ENCODE peak calls at places on chromosomes 5 and 9, in six cellular contexts. B is HepG2, Q is H1, Z is GM12878, S is K562, N is GM12892. J is an unnamed sample.

GRCh38 chr9:124281934-124282351 is 24.2 kb downstream of the NEK6 start:
- DNase-seq in Q (no peak), B (peak), Z (no peak), N (no peak), S (no peak), J (no peak)

GRCh38 chr9:16730162-16730561 is 140.3 kb downstream of the BNC2 start:
- DNase-seq in S (no peak), N (no peak), Z (no peak), B (no peak), Q (no peak), J (no peak)

GRCh38 chr5:87147441-87147840 is 120.2 kb upstream of the RASA1 start:
- DNase-seq in N (no peak), B (no peak), Z (no peak), S (no peak), Q (no peak), J (no peak)

GRCh38 chr5:80957031-80957761 is 3.0 kb upstream of the RASGRF2 start:
- DNase-seq in S (no peak), Q (no peak), B (peak), N (no peak), Z (no peak), J (no peak)

GRCh38 chr9:91211919-91212318 is 149.8 kb downstream of the AUH start:
- DNase-seq in Z (no peak), N (no peak), B (peak), Q (no peak), S (no peak), J (no peak)

GRCh38 chr9:129987047-129987446 is 55.9 kb downstream of the FNBP1 start:
- DNase-seq in B (no peak), Z (no peak), S (no peak), Q (no peak), N (no peak), J (no peak)

GRCh38 chr9:98533866-98534265 is 174.9 kb downstream of the GABBR2 start:
- DNase-seq in Z (no peak), Q (no peak), B (no peak), S (no peak), N (no peak), J (no peak)

GRCh38 chr5:60586307-60586901 is 113.6 kb downstream of the DEPDC1B start:
- DNase-seq in Q (no peak), N (no peak), Z (no peak), S (no peak), B (peak), J (no peak)

GRCh38 chr9:121698627-121699270 is 47.3 kb downstream of the DAB2IP start:
- DNase-seq in B (no peak), N (no peak), Q (peak), Z (no peak), S (no peak), J (peak)

GRCh38 chr5:3386676-3387075 is 209.0 kb upstream of the IRX1 start:
- DNase-seq in B (no peak), Z (no peak), N (no peak), Q (no peak), S (no peak), J (no peak)

GRCh38 chr5:45335978-45336377 is 360.2 kb downstream of the HCN1 start:
- DNase-seq in S (no peak), Z (no peak), N (no peak), Q (no peak), B (no peak), J (no peak)

GRCh38 chr5:374631-375335 is 53.3 kb downstream of the AHRR start:
- DNase-seq in Q (peak), S (no peak), Z (no peak), N (no peak), B (no peak), J (no peak)

GRCh38 chr5:96123418-96123817 is 161.8 kb upstream of the ELL2 start:
- DNase-seq in N (no peak), B (peak), Q (no peak), S (no peak), Z (no peak), J (no peak)

GRCh38 chr9:660227-660626 is 181.3 kb upstream of the DMRT1 start:
- DNase-seq in B (no peak), N (no peak), Q (no peak), Z (no peak), S (no peak), J (no peak)

DNA sequence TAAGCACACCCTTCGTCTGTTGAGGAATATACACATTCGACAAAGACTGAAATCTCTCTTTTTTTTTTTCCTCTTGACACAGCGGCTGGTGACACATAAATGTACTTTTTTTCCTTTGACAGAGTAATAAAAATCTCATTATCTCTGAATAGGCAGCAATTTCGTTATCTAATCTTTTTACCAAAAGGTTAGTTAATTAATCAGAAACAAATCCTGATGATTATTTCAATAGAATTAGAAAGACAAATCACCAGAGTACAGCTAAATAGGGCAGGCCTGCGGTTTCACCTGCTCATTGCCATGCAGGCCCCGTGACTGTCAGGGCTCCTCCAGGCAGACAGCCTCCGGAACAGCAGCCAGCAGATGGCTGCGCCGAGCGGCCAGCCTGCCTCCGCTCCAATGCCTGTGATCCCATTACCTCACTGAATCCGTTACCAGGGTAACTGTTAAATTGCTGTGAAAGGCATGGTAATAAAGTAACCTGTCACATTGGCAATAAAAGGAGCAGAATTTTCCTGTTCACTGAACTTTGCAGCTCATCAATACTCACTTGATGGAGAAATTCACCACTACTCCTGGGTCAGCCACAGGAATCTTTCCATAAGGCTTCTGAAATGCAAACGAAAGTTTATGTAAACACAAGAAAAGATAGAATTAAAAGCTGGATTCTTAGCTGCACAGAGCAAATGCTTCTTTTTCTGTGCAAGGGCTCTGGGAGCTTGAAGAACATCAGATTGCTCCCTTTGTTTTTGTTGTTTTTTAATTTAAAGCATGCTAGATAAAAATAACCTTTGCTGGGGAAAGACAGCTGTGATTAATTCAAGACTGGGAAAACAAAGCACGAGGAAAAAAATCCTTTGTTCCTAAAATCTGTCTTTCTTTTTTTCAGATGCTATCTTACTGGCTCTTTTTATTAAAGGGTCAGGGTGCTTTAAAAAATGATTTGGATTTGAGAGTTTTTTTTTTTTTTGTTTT is 666.4 kb upstream of the ZNF608 start:
- DNase-seq in N (no peak), Q (peak), S (no peak), Z (no peak), B (peak), J (no peak)
- TF ChIP-seq POLR2AphosphoS5 in N (no peak), Q (no peak), S (no peak), Z (no peak), B (no peak), J (no peak)

DNA sequence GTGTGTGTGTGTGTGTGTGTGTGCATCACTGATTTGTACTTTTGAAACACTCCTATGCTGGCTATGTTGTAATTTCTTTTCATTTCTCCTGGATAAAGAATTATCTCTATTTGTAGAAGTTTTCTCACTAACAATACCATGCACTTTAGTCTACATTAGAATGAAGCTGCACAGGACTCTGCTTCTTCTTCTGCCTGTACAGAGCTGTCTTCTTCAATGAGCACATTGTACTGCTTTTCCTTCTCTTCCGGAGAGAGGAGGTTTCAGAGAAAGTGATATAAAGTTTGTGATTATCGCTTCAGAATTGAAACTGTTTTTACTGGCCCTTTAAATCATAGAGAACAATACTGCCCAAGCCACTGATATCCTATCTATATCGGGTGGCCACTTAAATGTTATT is 677.0 kb downstream of the NR2F1-AS1 start:
- DNase-seq in S (no peak), Q (no peak), B (no peak), N (no peak), Z (no peak), J (no peak)
- TF ChIP-seq POLR2A in S (no peak), Q (no peak), B (no peak), N (no peak), Z (no peak), J (no peak)

DNA sequence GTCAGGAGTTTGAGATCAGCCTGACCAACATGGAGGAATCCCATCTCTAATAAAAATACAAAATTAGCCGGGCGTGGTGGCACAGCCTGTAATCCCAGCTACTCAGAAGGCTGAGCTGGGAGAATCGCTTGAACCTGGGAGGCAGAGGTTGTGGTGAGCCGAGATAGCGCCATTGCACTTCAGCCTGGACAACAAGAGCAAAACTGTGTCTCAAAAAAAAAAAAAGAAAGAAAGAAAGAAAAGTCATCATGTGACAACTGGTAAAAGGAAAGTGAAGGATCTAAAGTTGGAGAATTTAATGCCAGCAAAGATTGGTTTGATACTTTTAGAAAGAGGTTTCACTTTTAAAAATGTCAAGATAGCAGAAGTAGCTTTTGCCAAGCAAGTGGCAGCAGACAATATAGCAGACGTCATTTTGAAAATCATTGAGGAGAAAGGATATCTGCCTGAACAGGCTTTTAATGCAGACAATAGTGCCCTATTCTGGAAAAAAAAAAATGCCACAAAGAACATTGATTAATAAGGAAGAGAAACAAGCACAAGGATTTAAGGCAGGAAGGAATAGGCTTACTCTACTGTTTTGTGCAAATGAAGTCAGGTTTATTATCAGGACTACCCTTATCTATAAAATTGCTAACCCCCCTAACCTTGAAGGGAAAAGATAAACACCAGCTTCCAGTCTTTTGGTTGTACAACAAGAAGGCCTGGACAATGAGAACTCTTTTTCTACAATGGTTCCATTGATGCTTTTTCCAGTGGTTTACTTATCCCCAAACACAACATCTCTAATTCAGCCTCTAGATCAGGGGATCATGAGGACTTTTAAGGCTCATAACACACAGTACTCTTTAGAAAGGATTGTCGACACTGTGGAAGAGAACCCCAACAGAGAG is 11.9 kb downstream of the PKD2L2 start:
- DNase-seq in S (no peak), N (no peak), B (peak), Z (no peak), Q (no peak), J (no peak)
- TF ChIP-seq TAF1 in S (no peak), N (no peak), B (no peak), Z (no peak), Q (no peak), J (no peak)

DNA sequence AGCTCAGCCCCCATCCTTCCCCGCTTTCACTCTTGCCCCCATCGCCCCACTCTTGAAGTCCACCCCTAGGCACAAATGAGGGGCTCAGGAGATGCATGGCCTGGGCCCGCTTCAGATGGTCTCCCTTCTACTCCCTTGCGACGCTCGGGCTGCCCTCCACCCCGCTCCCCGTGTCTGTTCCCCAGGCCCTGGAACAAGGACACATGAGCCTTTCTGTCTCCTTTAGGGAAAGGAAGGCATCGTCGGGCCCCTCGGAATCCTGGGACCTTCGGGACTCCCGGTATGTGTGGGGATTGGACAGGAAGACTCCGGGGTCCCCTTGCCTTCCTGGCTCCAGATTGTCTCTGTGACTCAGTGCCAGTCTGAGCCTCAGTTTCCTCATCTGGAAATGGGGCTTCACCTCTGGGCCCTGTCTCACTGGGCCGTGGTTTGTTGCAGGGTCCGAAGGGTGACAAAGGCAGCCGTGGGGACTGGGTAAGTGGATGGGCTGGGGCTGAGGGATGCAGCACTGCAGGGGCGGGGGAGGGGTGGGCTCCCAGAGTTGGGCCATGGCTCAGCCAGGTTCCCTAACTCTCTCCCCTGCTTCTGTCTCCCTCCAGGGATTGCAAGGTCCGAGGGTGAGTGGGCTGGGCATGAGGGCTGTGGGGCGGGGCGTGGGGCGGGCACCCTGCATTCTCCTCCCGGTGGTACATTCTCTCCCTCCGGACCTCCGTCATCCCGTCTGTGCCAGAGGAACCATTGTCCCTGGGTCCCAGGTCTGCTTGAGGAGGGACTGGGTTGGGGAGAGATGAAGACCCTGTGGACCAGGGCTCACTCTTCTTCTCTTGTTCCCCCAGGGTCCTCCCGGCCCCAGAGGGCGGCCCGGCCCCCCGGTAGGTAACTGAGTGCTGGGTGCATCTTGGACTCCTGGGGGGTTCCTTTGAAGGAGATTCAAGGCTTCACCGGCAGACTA is 21.8 kb upstream of the ORM1 start:
- DNase-seq in Z (no peak), N (no peak), B (no peak), Q (peak), S (no peak), J (no peak)
- TF ChIP-seq POLR2AphosphoS5 in Z (no peak), N (no peak), B (no peak), Q (no peak), S (no peak), J (no peak)